ENCODE peak calls at places on chromosomes 12 and 14, in four cellular contexts. C is GM04503, L is hippocampal formation, B is adipocyte. J is an unnamed sample.

GRCh38 chr14:49977126-49977841 is 84.4 kb downstream of the ARF6 start:
- DNase-seq in C (no peak), L (no peak), B (no peak), J (no peak)

GRCh38 chr12:126936181-126936851 is 1330.7 kb upstream of the TMEM132C start:
- DNase-seq in C (no peak), L (peak; percentile 41), B (peak; percentile 11), J (peak; percentile 33)

GRCh38 chr14:34069854-34070582 is 119.1 kb upstream of the EGLN3 start:
- DNase-seq in C (no peak), L (no peak), B (no peak), J (no peak)

GRCh38 chr12:43349863-43350262 is 202.1 kb downstream of the ADAMTS20 start:
- DNase-seq in C (no peak), L (no peak), B (peak; percentile 78), J (no peak)

GRCh38 chr14:64812412-64812811 is 67.3 kb downstream of the SPTB start:
- DNase-seq in C (no peak), L (no peak), B (no peak), J (peak; percentile 80)

GRCh38 chr12:123034865-123035264 is 54.4 kb downstream of the ARL6IP4 start:
- DNase-seq in C (no peak), L (no peak), B (peak; percentile 48), J (no peak)

GRCh38 chr12:145369-145960 is 68.5 kb downstream of the SLC6A12 start:
- DNase-seq in C (no peak), L (no peak), B (no peak), J (no peak)

GRCh38 chr12:40620564-40621019 is 71.6 kb upstream of the CNTN1 start:
- DNase-seq in C (no peak), L (no peak), B (no peak), J (no peak)

GRCh38 chr12:94326727-94327126 is 132.9 kb downstream of the CEP83 start:
- DNase-seq in C (peak; percentile 42), L (no peak), B (peak; percentile 34), J (no peak)

GRCh38 chr14:72801381-72801812 is 92.5 kb downstream of the DPF3 start:
- DNase-seq in C (peak; percentile 74), L (no peak), B (peak; percentile 69), J (no peak)

GRCh38 chr14:67835596-67835995 is 16.0 kb downstream of the RAD51B start:
- DNase-seq in C (no peak), L (no peak), B (no peak), J (no peak)

GRCh38 chr12:81668475-81668874 is 90.7 kb downstream of the PPFIA2 start:
- DNase-seq in C (peak; percentile 21), L (no peak), B (peak; percentile 54), J (no peak)

GRCh38 chr12:121295746-121296617 is 527 bp downstream of the CAMKK2 start:
- DNase-seq in C (no peak), L (no peak), B (peak; percentile 52), J (peak; percentile 70)

GRCh38 chr12:58750484-58750883 is 169.8 kb downstream of the LRIG3 start:
- DNase-seq in C (peak; percentile 89), L (no peak), B (peak; percentile 89), J (no peak)

GRCh38 chr12:118682656-118683055 is 298.7 kb upstream of the SRRM4 start:
- DNase-seq in C (no peak), L (no peak), B (no peak), J (no peak)

GRCh38 chr12:47767197-47767724 is 5.8 kb upstream of the SLC48A1 start:
- DNase-seq in C (no peak), L (peak; percentile 52), B (no peak), J (peak; percentile 82)

GRCh38 chr12:104694161-104694560 is 237.4 kb downstream of the CHST11 start:
- DNase-seq in C (no peak), L (no peak), B (no peak), J (no peak)

GRCh38 chr14:48568252-48568651 is 892.8 kb upstream of the MDGA2 start:
- DNase-seq in C (no peak), L (no peak), B (no peak), J (no peak)

GRCh38 chr14:59664741-59665140 is 88.1 kb upstream of the CCDC175 start:
- DNase-seq in C (no peak), L (no peak), B (peak; percentile 14), J (no peak)